ENCODE peak calls at places on chromosomes 5 and 9, in ten cellular contexts. B, F, C, X, O, G, E, T, I and P are unnamed samples.

GRCh38 chr5:57298985-57299491 is 125.2 kb downstream of the GPBP1 start:
- DNase-seq in G (no peak), B (peak; percentile 20), E (peak; percentile 76), C (peak; percentile 34), X (peak; percentile 32), I (no peak), F (peak; percentile 90), O (peak; percentile 90), T (peak; percentile 31), P (peak; percentile 85)

GRCh38 chr9:114364123-114364522 is 23.7 kb downstream of the AKNA start:
- DNase-seq in C (no peak), E (no peak), I (no peak), B (no peak), T (no peak), G (no peak), F (peak; percentile 88), O (peak; percentile 82), X (no peak), P (no peak)

GRCh38 chr5:43161244-43161643 is 30.8 kb upstream of the NIM1K start:
- DNase-seq in F (no peak), O (no peak), X (no peak), C (no peak), G (no peak), E (no peak), T (no peak), B (no peak), I (no peak), P (no peak)

GRCh38 chr9:128532581-128532980 is 19.8 kb upstream of the SPTAN1 start:
- DNase-seq in B (no peak), T (no peak), O (no peak), I (no peak), E (no peak), F (no peak), X (no peak), C (no peak), G (no peak), P (no peak)

GRCh38 chr5:127307868-127308267 is 17.3 kb downstream of the MEGF10 start:
- DNase-seq in T (peak; percentile 87), X (no peak), C (no peak), I (no peak), G (no peak), E (no peak), F (no peak), O (no peak), B (no peak), P (no peak)

GRCh38 chr5:145711417-145711816 is 123.7 kb downstream of the PRELID2 start:
- DNase-seq in C (no peak), B (no peak), I (no peak), G (no peak), O (no peak), E (no peak), T (peak; percentile 32), X (no peak), F (no peak), P (no peak)

GRCh38 chr5:14415516-14416074 is 166.0 kb upstream of the OTULINL start:
- DNase-seq in F (peak; percentile 35), X (peak; percentile 41), C (no peak), O (peak; percentile 21), G (no peak), B (no peak), T (no peak), E (peak; percentile 62), I (no peak), P (no peak)

GRCh38 chr9:29691758-29692407 is 2118.6 kb upstream of the C9orf72 start:
- DNase-seq in F (peak; percentile 25), I (no peak), T (peak; percentile 75), O (peak; percentile 5), B (no peak), G (no peak), E (peak; percentile 21), C (no peak), X (no peak), P (no peak)

GRCh38 chr5:133746834-133747233 is 134.5 kb upstream of the FSTL4 start:
- DNase-seq in B (no peak), I (no peak), G (no peak), X (no peak), F (no peak), O (no peak), E (peak; percentile 36), T (peak; percentile 37), C (no peak), P (no peak)

GRCh38 chr5:157948738-157949410 is 89.9 kb upstream of the CLINT1 start:
- DNase-seq in B (peak; percentile 91), X (peak; percentile 44), T (peak; percentile 89), F (peak; percentile 93), C (peak; percentile 82), G (peak; percentile 94), I (peak; percentile 85), E (peak; percentile 83), O (peak; percentile 90), P (peak; percentile 88)

GRCh38 chr9:137078701-137079400 is 1.5 kb downstream of the UAP1L1 start:
- DNase-seq in G (no peak), C (no peak), F (no peak), T (no peak), X (no peak), B (peak; percentile 16), O (no peak), E (no peak), I (no peak), P (no peak)
- H3K4me3 ChIP-seq in G (peak overlapping the region; percentile 65), C (no peak overlapping the region), F (peak overlapping the region; percentile 67), T (no peak overlapping the region), X (peak overlapping the region; percentile 66), B (no peak overlapping the region), O (peak overlapping the region; percentile 74), E (peak overlapping the region; percentile 73), I (no peak overlapping the region), P (peak overlapping the region; percentile 61)

DNA sequence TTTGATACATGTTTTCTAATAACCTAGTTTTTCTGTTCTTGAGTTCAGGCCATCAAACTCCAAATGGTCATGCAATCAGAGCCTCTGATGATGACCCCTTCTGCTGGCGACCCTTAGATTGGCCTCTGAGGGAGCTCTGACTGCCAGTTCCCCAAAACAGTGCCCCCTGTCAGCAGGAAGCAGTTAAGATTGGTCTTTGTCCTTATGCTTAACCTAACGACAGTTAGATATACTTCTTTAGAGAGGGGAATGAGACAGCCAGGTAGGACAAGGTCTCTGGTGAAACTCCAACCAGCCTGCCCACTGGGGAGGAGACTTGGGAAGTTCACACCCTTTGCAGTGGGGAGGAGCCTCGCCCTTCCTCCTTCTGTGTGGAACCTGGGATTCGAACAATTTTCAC is 390.4 kb upstream of the KIF2A start:
- DNase-seq in I (no peak), X (no peak), B (no peak), G (no peak), O (no peak), E (no peak), T (no peak), C (no peak), F (no peak), P (no peak)
- TF ChIP-seq CTCF in I (no peak), X (no peak), B (no peak), G (no peak), O (no peak), E (no peak), T (no peak), C (no peak), F (no peak), P (no peak)

DNA sequence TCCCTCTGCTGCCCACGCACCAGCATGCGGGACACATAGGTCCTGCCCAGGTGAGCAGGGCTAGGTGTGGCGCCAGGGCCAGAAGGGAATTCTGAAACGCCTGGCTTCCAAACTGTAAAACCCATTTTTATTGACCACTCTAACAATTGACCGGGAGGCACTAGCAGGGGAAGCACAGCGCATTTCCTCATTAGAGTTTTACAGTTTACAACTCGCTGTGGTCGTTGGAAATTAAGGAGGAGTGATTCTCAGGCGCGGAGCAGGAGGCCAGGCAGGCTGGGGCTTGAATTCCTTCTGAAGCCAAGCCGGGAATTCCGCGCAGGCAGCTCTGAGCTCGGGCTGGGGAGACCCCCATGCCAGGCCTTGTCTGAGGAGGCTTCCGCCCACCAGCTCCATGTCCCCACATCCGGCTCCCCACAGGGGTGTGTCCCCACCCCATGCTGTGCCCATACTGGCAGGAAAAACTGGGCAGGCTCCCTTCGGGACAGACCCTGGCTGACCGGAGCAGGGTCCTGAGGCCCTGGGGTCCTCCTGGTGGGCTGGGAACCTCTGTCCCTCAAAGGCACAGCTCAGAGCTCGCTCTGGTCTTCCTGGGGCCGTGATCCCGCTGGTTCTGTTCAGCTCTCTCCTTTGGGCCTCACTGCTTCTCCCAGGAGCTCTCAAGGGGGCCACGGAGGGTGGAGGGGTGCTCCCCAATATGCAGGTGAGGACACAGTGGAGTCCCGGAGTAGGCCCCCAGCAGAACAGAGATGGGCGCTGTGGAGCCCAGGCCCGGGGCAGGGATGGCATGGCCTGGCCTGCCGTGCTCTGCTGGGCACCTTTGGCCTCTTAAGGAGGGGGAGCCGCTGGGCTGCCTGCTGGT is 1.2 kb upstream of the NRARP start:
- DNase-seq in X (no peak), G (peak; percentile 64), C (peak; percentile 40), T (no peak), B (no peak), O (peak; percentile 27), F (no peak), E (no peak), I (no peak), P (no peak)
- H3K4me3 ChIP-seq in X (no peak overlapping the region), G (peak overlapping the region; percentile 41), C (no peak overlapping the region), T (peak overlapping the region; percentile 60), B (peak overlapping the region; percentile 37), O (no peak overlapping the region), F (no peak overlapping the region), E (no peak overlapping the region), I (no peak overlapping the region), P (peak overlapping the region; percentile 33)

GRCh38 chr5:149246906-149247305 is 24.8 kb upstream of the AFAP1L1 start:
- DNase-seq in F (no peak), E (no peak), X (no peak), C (no peak), G (no peak), T (no peak), B (no peak), I (no peak), O (no peak), P (no peak)

GRCh38 chr5:149239917-149240316 is 31.7 kb upstream of the AFAP1L1 start:
- DNase-seq in X (no peak), E (no peak), F (no peak), O (no peak), C (no peak), I (no peak), G (no peak), T (no peak), B (no peak), P (no peak)

GRCh38 chr5:149240354-149240998 is 31.2 kb upstream of the AFAP1L1 start:
- DNase-seq in I (no peak), G (no peak), F (no peak), O (no peak), T (no peak), C (no peak), X (no peak), E (peak; percentile 57), B (no peak), P (no peak)

GRCh38 chr5:149238540-149238939 is 33.1 kb upstream of the AFAP1L1 start:
- DNase-seq in F (no peak), C (no peak), E (no peak), B (no peak), X (no peak), G (no peak), I (no peak), O (peak; percentile 33), T (no peak), P (no peak)

GRCh38 chr5:149242339-149242738 is 29.3 kb upstream of the AFAP1L1 start:
- DNase-seq in G (no peak), I (no peak), X (no peak), T (no peak), O (no peak), F (no peak), B (no peak), E (no peak), C (no peak), P (no peak)
- TF ChIP-seq CTCF in G (no peak), I (no peak), X (no peak), T (no peak), O (no peak), F (no peak), B (no peak), E (no peak), C (no peak), P (no peak)